ENCODE peak calls at places on chromosomes 7 and 10, in six cellular contexts. H is IMR-90, M is endothelial cell of umbilical vein, U is hepatocyte, D is GM23338, I is PC-3. A is an unnamed sample.

GRCh38 chr7:37683263-37684120 is at the start of gene GPR141:
- DNase-seq in I (peak; percentile 24), U (peak; percentile 19), M (peak; percentile 3), D (no peak), H (no peak), A (no peak)

GRCh38 chr7:79199266-79199665 is 254.2 kb downstream of the MAGI2 start:
- DNase-seq in U (no peak), M (no peak), D (no peak), H (peak; percentile 69), I (peak; percentile 29), A (no peak)

GRCh38 chr7:66542528-66543373 is 85.9 kb upstream of the KCTD7 start:
- DNase-seq in I (peak; percentile 37), M (no peak), U (no peak), H (peak; percentile 48), D (no peak), A (no peak)

GRCh38 chr10:132449051-132449825 is 52.2 kb downstream of the PWWP2B start:
- DNase-seq in H (no peak), D (no peak), I (peak; percentile 41), U (no peak), M (no peak), A (no peak)

GRCh38 chr10:78688945-78689935 is 379.5 kb upstream of the ZMIZ1 start:
- DNase-seq in I (no peak), D (peak; percentile 6), M (no peak), U (peak; percentile 50), H (no peak), A (peak; percentile 35)

GRCh38 chr10:484925-485661 is 204.4 kb downstream of the DIP2C start:
- DNase-seq in I (peak; percentile 7), U (no peak), H (no peak), D (no peak), M (peak; percentile 76), A (no peak)

GRCh38 chr10:48684463-48684791 is 246 bp upstream of the WDFY4 start:
- DNase-seq in M (no peak), I (no peak), D (no peak), U (no peak), H (no peak), A (no peak)

GRCh38 chr7:47847207-47847606 is 101.1 kb downstream of the PKD1L1 start:
- DNase-seq in M (no peak), H (no peak), D (peak; percentile 28), U (no peak), I (no peak), A (no peak)

GRCh38 chr7:41987-42386 is 150.4 kb upstream of the FAM20C start:
- DNase-seq in M (no peak), H (no peak), I (no peak), D (no peak), U (no peak), A (no peak)

GRCh38 chr10:72762042-72762441 is 70.1 kb downstream of the MCU start:
- DNase-seq in I (no peak), H (no peak), D (no peak), U (no peak), M (peak; percentile 50), A (no peak)

GRCh38 chr7:157208758-157209413 is 70.2 kb downstream of the UBE3C start:
- DNase-seq in I (no peak), H (no peak), U (no peak), D (no peak), M (no peak), A (no peak)

GRCh38 chr7:105685099-105685609 is 103.9 kb upstream of the EFCAB10 start:
- DNase-seq in D (no peak), M (no peak), I (peak; percentile 60), H (peak; percentile 59), U (no peak), A (no peak)

GRCh38 chr10:8074881-8075280 is 20.4 kb downstream of the GATA3 start:
- DNase-seq in I (no peak), D (no peak), U (no peak), H (no peak), M (no peak), A (no peak)

GRCh38 chr7:100735730-100736129 is 2.3 kb downstream of the ZAN start:
- DNase-seq in I (no peak), H (no peak), M (no peak), U (no peak), D (no peak), A (no peak)

DNA sequence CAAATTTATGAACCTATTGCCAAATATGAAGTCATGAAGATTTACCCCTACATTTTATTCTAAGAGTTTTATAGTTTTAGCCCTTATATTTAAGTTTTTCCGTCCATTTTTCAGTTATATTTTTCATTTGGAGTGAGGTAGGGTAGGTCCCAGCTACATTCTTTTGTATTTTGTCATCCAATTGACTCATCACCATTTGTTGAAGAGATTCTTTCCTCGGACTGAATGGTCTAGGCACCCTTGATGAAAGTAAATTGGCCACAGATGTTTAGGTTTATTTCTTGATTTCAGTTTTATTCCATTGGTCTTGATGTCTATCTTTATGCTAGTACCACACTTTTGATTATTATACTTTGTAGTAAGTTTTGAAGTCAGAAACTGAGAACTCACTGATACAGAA is 22.7 kb downstream of the CYP2C19 start:
- DNase-seq in M (no peak), D (no peak), I (peak; percentile 4), U (no peak), H (no peak), A (no peak)
- H2AFZ ChIP-seq in M (no peak overlapping the region), D (no peak overlapping the region), I (no peak overlapping the region), U (no peak overlapping the region), H (no peak overlapping the region), A (no peak overlapping the region)

DNA sequence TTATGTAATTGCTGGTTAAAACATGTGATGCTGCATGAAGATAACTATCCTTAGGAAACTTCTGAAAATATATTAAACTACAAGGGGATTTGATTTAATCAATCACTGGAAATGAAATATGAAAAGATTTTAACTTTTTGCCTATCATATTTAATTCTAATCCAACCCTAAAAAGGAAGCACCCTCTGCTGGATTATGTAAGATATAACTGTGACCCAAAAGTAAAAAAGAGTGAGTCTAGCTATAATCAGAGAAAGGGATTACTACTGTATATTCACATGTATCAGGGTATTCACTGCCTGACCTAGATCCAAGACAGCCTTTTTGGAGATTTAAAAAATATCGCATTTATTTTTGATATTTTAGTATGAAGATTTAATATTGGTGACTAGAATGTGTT is 295.5 kb downstream of the MDFIC start:
- DNase-seq in H (no peak), U (no peak), M (peak; percentile 22), D (no peak), I (peak; percentile 34), A (no peak)
- TF ChIP-seq CTCF in H (peak; percentile 28), U (no peak), M (peak; percentile 8), D (peak; percentile 21), I (peak; percentile 59), A (no peak)

GRCh38 chr10:60376953-60377352 is 12.7 kb downstream of the ANK3 start:
- DNase-seq in M (no peak), H (no peak), U (no peak), D (no peak), I (no peak), A (no peak)

GRCh38 chr10:60376221-60376620 is 13.5 kb downstream of the ANK3 start:
- DNase-seq in M (no peak), D (no peak), I (no peak), U (no peak), H (no peak), A (no peak)

GRCh38 chr10:60380781-60381180 is 8.9 kb downstream of the ANK3 start:
- DNase-seq in D (no peak), I (no peak), H (no peak), M (no peak), U (no peak), A (no peak)

GRCh38 chr10:60375293-60376004 is 14.2 kb downstream of the ANK3 start:
- DNase-seq in U (no peak), D (peak; percentile 30), I (peak; percentile 64), H (no peak), M (no peak), A (no peak)

DNA sequence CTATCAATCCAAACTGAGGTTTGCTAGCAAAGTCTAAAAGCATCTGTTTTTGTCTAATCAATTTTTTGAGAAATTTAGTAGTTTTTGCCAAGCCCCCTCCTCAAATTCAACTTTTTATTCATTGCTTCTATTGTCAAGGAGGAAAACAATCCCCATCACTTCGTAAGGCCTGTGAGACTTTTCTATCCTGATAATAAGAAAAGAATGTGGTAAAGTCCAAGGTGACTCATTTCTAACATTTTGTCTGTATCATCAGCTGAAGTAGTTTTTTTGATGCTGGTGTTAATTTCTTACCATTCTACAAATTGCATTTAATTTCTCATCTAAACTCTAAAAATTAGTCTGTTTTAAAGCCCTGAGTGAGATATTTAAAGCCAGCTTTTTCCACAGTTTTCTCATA is 11.7 kb downstream of the ANK3 start:
- DNase-seq in H (peak; percentile 58), M (no peak), I (peak; percentile 57), D (no peak), U (no peak), A (no peak)
- H3K27ac ChIP-seq in H (no peak overlapping the region), M (no peak overlapping the region), I (no peak overlapping the region), D (no peak overlapping the region), U (no peak overlapping the region), A (no peak overlapping the region)

GRCh38 chr7:143992677-143993076 is 7.4 kb upstream of the OR6B1 start:
- DNase-seq in D (no peak), M (no peak), H (no peak), U (no peak), I (no peak), A (no peak)
- H2AFZ ChIP-seq in D (no peak overlapping the region), M (no peak overlapping the region), H (no peak overlapping the region), U (no peak overlapping the region), I (no peak overlapping the region), A (no peak overlapping the region)

A was measured in neural progenitor cell.